ENCODE peak calls at places on chromosome 1, in five cellular contexts. P is lung, V is transverse colon, I is tibial nerve, B is heart left ventricle. X is an unnamed sample.

GRCh38 chr1:229479660-229480399 is 28.3 kb downstream of the NUP133 start:
- DNase-seq in P (no peak), V (no peak), I (no peak), B (no peak), X (peak)

GRCh38 chr1:108610073-108610472 is 50.2 kb downstream of the EEIG2 start:
- DNase-seq in P (peak), V (no peak), I (no peak), B (no peak), X (no peak)

GRCh38 chr1:106956721-106957120 is 99.8 kb upstream of the PRMT6 start:
- DNase-seq in P (no peak), V (no peak), I (no peak), B (no peak), X (no peak)

GRCh38 chr1:225657462-225657989 is 4.6 kb upstream of the ENAH start:
- DNase-seq in P (no peak), V (no peak), I (no peak), B (no peak), X (no peak)

GRCh38 chr1:55646181-55646580 is 431.0 kb upstream of the USP24 start:
- DNase-seq in P (no peak), V (no peak), I (no peak), B (no peak), X (no peak)

GRCh38 chr1:206117151-206117948 is at the start of gene AVPR1B:
- DNase-seq in P (no peak), V (peak), I (no peak), B (peak), X (peak)

GRCh38 chr1:112722601-112723510 is 7.7 kb upstream of the PPM1J start:
- DNase-seq in P (no peak), V (no peak), I (no peak), B (no peak), X (peak)

GRCh38 chr1:206578115-206578935 is 33.9 kb downstream of the EIF2D start:
- DNase-seq in P (no peak), V (no peak), I (no peak), B (no peak), X (no peak)

GRCh38 chr1:214573386-214574358 is 22.3 kb upstream of the PTPN14 start:
- DNase-seq in P (no peak), V (no peak), I (no peak), B (no peak), X (no peak)

GRCh38 chr1:111907321-111907720 is 82.1 kb downstream of the KCND3 start:
- DNase-seq in P (no peak), V (no peak), I (no peak), B (no peak), X (no peak)

GRCh38 chr1:10242811-10243210 is 32.4 kb downstream of the KIF1B start:
- DNase-seq in P (no peak), V (no peak), I (no peak), B (no peak), X (no peak)
- H3K27ac ChIP-seq in P (no peak), V (peak), I (no peak), B (no peak), X (peak)

DNA sequence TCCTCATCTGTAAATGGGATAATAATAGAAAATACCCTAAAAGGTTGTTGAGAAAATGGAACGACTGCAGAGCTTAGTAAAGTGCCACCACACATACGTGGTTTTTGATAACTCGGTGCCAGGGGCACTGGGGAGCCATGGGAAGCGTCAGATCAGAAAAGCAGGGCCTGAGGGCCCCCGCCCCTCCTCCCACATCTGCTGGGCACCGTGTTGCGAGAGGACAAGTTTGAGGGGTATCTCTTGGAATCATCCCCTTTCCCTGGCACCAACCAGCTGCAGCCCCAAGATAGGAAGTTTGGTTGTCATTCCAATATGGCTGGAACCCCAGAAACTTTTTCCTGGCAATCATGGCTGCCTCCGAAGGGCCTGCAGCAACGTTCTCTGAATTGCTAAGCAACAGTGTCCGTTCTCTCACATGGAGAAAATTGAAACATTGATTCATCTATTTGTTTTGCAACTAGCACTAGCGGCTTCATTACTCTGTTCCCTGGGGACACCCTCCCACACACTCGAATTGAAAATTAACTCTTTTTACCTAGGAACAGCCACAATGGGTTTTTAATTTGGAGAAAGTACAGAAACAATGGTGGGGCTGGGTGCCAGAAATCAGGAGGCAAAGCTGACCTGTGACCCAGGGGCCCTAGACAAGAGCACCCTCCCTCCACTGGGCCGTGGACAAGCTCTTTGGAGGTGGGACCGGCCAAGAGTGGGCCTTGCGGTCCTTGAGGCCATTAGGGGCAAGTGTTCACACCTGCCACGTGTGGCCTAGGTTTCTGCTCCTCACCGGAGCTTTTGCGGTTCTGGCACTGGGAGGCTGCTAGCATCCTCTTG is 190.0 kb upstream of the VAMP3 start:
- DNase-seq in P (no peak), V (no peak), I (no peak), B (no peak), X (no peak)
- H3K27ac ChIP-seq in P (no peak), V (no peak), I (no peak), B (no peak), X (no peak)

DNA sequence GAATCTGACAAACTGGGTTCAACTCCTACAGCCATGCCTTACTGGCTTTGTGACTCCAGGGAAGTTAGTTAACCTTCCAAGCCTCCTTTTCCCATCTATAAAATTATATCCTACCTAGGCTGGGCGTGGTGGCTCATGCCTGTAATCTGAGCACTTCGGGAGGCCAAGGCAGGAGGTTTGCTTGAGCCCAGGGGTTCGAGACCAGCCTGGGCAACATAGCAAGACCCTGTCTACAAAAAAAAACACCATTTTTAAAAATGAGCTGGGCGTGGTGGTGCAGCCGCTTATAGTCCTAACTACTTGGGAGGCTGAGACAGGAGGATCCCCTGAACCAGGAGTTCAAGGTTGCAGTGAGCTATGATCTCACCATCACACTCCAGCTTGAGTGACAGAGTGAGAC is 15.1 kb downstream of the CELF3 start:
- DNase-seq in P (no peak), V (no peak), I (no peak), B (no peak), X (no peak)
- H3K27ac ChIP-seq in P (no peak), V (no peak), I (no peak), B (no peak), X (no peak)

GRCh38 chr1:2800664-2801045 is 838 bp downstream of the TTC34 start:
- DNase-seq in P (no peak), V (no peak), I (no peak), B (no peak), X (no peak)

GRCh38 chr1:2801535-2802291 is at the start of gene TTC34:
- DNase-seq in P (no peak), V (peak), I (no peak), B (no peak), X (peak)

GRCh38 chr1:2799811-2800663 is 1.5 kb downstream of the TTC34 start:
- DNase-seq in P (no peak), V (no peak), I (no peak), B (no peak), X (no peak)

GRCh38 chr1:2802421-2802961 is 998 bp upstream of the TTC34 start:
- DNase-seq in P (no peak), V (no peak), I (no peak), B (no peak), X (no peak)

DNA sequence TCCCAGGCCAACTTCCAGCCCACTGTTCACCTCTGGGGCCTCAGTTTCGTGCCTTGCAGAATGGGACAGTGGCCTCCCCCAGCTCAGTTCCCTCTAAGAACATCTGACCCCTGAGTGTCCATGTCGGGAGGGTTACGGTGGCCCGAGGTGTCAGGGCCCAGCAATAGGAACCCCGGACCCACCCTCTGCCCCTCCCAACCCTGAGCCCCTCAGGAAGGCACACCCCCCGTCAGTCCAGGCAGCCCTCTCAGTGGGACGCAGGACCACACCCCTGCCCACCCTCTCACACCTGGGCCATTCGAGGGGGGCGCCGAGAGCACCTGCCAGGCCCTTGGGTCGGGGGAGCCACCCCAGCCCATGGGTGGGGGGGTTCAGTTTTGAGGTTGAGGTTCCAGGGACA is 447 bp downstream of the TTC34 start:
- DNase-seq in P (no peak), V (no peak), I (no peak), B (no peak), X (no peak)
- H3K27ac ChIP-seq in P (no peak), V (no peak), I (no peak), B (no peak), X (no peak)

GRCh38 chr1:27816921-27817630 is 13.5 kb upstream of the PPP1R8 start:
- DNase-seq in P (no peak), V (peak), I (no peak), B (peak), X (no peak)
- H3K27ac ChIP-seq in P (no peak), V (peak), I (no peak), B (peak), X (no peak)

DNA sequence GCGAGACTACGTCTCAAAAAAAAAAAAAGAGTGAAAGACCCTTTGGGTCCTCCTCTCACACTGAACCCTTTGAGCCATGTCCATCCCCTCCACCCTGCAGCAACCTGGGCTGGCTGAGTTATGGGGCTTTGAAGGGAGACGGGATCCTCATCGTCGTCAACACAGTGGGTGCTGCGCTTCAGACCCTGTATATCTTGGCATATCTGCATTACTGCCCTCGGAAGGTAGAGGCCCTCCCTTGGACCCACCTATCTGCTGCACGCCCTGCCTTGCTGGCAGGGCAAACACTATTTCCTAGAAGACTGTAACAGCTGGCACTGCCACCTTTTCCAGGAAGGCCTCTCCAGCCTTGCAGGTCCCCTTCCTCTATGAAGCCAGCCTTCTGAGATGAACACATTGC is 1.1 kb downstream of the SLC50A1 start:
- DNase-seq in P (no peak), V (peak), I (no peak), B (no peak), X (no peak)
- H3K27ac ChIP-seq in P (peak), V (peak), I (no peak), B (peak), X (peak)

GRCh38 chr1:201718346-201719202 is 110.4 kb upstream of the IPO9 start:
- DNase-seq in P (no peak), V (no peak), I (no peak), B (no peak), X (no peak)

GRCh38 chr1:201715801-201716741 is 112.9 kb upstream of the IPO9 start:
- DNase-seq in P (no peak), V (no peak), I (no peak), B (no peak), X (peak)

GRCh38 chr1:201715351-201715750 is 113.6 kb upstream of the IPO9 start:
- DNase-seq in P (no peak), V (no peak), I (no peak), B (no peak), X (no peak)

GRCh38 chr1:201716742-201717135 is 112.2 kb upstream of the IPO9 start:
- DNase-seq in P (no peak), V (no peak), I (no peak), B (no peak), X (no peak)

DNA sequence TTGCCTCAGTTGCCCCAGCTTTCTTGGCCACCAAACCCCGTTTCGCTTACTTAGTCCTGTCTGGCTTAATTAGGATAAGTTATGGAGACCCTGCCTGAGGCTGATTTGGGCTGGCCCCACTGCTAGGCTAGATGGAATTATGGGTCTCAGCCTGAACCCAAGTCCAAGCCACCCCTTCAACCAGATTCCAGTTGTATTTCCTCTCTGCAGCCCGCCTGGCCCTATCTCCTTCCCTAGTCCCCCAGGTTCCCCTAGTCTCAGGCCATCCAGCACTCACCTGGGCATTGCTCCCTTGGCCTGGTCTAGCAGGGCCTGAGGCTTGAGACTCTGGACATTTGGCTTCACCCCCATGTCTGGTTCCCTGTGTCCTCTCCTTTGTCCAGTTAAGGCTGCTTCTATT is 111.7 kb upstream of the IPO9 start:
- DNase-seq in P (no peak), V (no peak), I (no peak), B (no peak), X (no peak)
- H3K27ac ChIP-seq in P (peak), V (peak), I (peak), B (peak), X (no peak)

DNA sequence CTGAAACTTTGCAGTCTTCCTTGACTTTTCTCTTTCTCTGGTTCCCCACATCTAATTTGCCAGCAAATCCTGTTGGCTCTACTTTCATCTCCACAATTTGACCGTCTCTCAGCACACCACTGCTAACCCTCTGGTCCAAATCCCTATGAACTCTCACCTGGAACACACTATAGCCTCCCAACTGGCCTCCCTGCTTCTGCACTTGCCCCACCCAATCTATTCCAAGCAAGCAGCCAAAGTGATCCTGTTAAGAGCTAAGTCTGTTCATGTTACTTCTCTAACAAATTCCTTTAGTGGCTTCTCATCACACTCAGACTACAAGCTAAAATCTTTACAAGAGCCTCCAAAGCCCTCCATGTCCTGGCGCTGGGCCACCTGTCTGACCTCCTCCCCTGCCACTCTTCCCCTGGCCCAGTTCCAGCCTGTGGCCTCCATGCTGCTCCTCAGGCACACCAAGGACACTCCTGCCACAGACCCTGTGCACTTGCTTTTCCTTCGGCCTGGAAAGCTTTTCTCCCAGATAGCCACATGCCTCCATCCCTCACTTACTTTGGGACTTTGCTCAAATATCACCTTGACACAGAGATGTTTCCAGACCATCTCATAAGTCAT is 104.1 kb downstream of the DTL start:
- DNase-seq in P (peak), V (no peak), I (no peak), B (no peak), X (no peak)
- H3K27ac ChIP-seq in P (no peak), V (no peak), I (no peak), B (no peak), X (no peak)

GRCh38 chr1:10917513-10918454 is 94.7 kb upstream of the TARDBP start:
- DNase-seq in P (no peak), V (no peak), I (no peak), B (no peak), X (no peak)
- H3K27ac ChIP-seq in P (no peak), V (no peak), I (no peak), B (no peak), X (no peak)